ENCODE peak calls at places on chromosomes 7 and 10, in five cellular contexts. Z is IMR-90, C is B cell, E is astrocyte of the cerebellum, U is progenitor cell of endocrine pancreas. L is an unnamed sample.

GRCh38 chr7:69633122-69633892 is 35.0 kb downstream of the AUTS2 start:
- DNase-seq in Z (no peak), C (no peak), E (no peak), U (no peak), L (no peak)

GRCh38 chr10:117226813-117227451 is 14.0 kb upstream of the SLC18A2 start:
- DNase-seq in Z (no peak), C (no peak), E (no peak), U (no peak), L (no peak)

GRCh38 chr10:110226926-110227641 is 19.7 kb downstream of the MXI1 start:
- DNase-seq in Z (peak), C (peak), E (no peak), U (peak), L (no peak)

GRCh38 chr7:73718905-73719805 is at the start of gene STX1A:
- DNase-seq in Z (peak), C (peak), E (no peak), U (peak), L (no peak)

GRCh38 chr10:1208376-1209311 is 152.5 kb downstream of the WDR37 start:
- DNase-seq in Z (no peak), C (no peak), E (no peak), U (no peak), L (no peak)

GRCh38 chr7:91191771-91192170 is 72.5 kb upstream of the FZD1 start:
- DNase-seq in Z (no peak), C (no peak), E (no peak), U (no peak), L (no peak)

GRCh38 chr7:101112233-101112632 is 14.7 kb upstream of the SERPINE1 start:
- DNase-seq in Z (no peak), C (no peak), E (no peak), U (no peak), L (no peak)

GRCh38 chr10:4801405-4801804 is 24.6 kb upstream of the AKR1E2 start:
- DNase-seq in Z (no peak), C (no peak), E (no peak), U (no peak), L (no peak)

GRCh38 chr10:105181616-105182015 is 540.5 kb downstream of the SORCS3 start:
- DNase-seq in Z (no peak), C (no peak), E (no peak), U (no peak), L (no peak)

GRCh38 chr10:127234306-127234800 is 38.0 kb upstream of the INSYN2A start:
- DNase-seq in Z (no peak), C (no peak), E (no peak), U (no peak), L (no peak)

GRCh38 chr10:132058793-132059759 is 6.7 kb upstream of the JAKMIP3 start:
- DNase-seq in Z (no peak), C (no peak), E (no peak), U (no peak), L (no peak)

GRCh38 chr10:11875183-11875498 is 52.0 kb downstream of the PROSER2 start:
- DNase-seq in Z (peak), C (no peak), E (no peak), U (no peak), L (no peak)

GRCh38 chr10:133274751-133275682 is 1.7 kb downstream of the ADAM8 start:
- DNase-seq in Z (no peak), C (peak), E (no peak), U (no peak), L (no peak)

GRCh38 chr10:72310636-72311035 is 36.9 kb downstream of the DDIT4 start:
- DNase-seq in Z (peak), C (no peak), E (no peak), U (no peak), L (no peak)

GRCh38 chr10:132845780-132846595 is 60.0 kb upstream of the NKX6-2 start:
- DNase-seq in Z (no peak), C (no peak), E (no peak), U (peak), L (no peak)

GRCh38 chr7:20219446-20220292 is 2.5 kb upstream of the MACC1 start:
- DNase-seq in Z (peak), C (peak), E (peak), U (peak), L (peak)

GRCh38 chr7:94449151-94449725 is 54.5 kb downstream of the COL1A2 start:
- DNase-seq in Z (peak), C (no peak), E (no peak), U (no peak), L (peak)

GRCh38 chr7:28125381-28126046 is 55.1 kb downstream of the JAZF1 start:
- DNase-seq in Z (no peak), C (no peak), E (no peak), U (no peak), L (no peak)

GRCh38 chr7:18724311-18724710 is 228.8 kb downstream of the HDAC9 start:
- DNase-seq in Z (peak), C (no peak), E (no peak), U (no peak), L (no peak)

GRCh38 chr10:96618648-96619047 is 31.8 kb upstream of the TM9SF3 start:
- DNase-seq in Z (no peak), C (no peak), E (peak), U (no peak), L (no peak)

GRCh38 chr7:27163776-27164380 is 1.5 kb downstream of the HOXA9 start:
- DNase-seq in Z (no peak), C (no peak), E (no peak), U (no peak), L (no peak)

GRCh38 chr10:5569568-5569967 is 44.8 kb downstream of the CALML3 start:
- DNase-seq in Z (no peak), C (no peak), E (no peak), U (no peak), L (no peak)

GRCh38 chr7:4226166-4226857 is 455.8 kb upstream of the FOXK1 start:
- DNase-seq in Z (no peak), C (no peak), E (no peak), U (no peak), L (no peak)

GRCh38 chr7:39952791-39953190 is 2.7 kb downstream of the CDK13 start:
- DNase-seq in Z (peak), C (no peak), E (no peak), U (no peak), L (no peak)

GRCh38 chr7:111760043-111760442 is 197.8 kb upstream of the IMMP2L start:
- DNase-seq in Z (no peak), C (no peak), E (no peak), U (no peak), L (no peak)

GRCh38 chr10:66755474-66755873 is 170.4 kb upstream of the LRRTM3 start:
- DNase-seq in Z (no peak), C (no peak), E (no peak), U (no peak), L (no peak)

GRCh38 chr10:62025901-62026879 is 124.7 kb downstream of the ARID5B start:
- DNase-seq in Z (peak), C (no peak), E (no peak), U (no peak), L (no peak)

GRCh38 chr10:46171661-46172060 is 115.1 kb upstream of the ANTXRL start:
- DNase-seq in Z (no peak), C (no peak), E (no peak), U (no peak), L (no peak)

GRCh38 chr7:6637544-6638229 is 569 bp downstream of the ZNF316 start:
- DNase-seq in Z (peak), C (peak), E (no peak), U (peak), L (no peak)
- TF ChIP-seq CTCF in Z (peak), C (peak), E (no peak), U (peak), L (peak)

GRCh38 chr7:38224392-38224791 is 46.3 kb downstream of the STARD3NL start:
- DNase-seq in Z (peak), C (no peak), E (no peak), U (no peak), L (no peak)
- TF ChIP-seq CTCF in Z (no peak), C (no peak), E (no peak), U (no peak), L (no peak)

GRCh38 chr10:78109210-78109609 is 75.5 kb downstream of the RPS24 start:
- DNase-seq in Z (no peak), C (no peak), E (no peak), U (no peak), L (no peak)
- TF ChIP-seq CTCF in Z (no peak), C (no peak), E (no peak), U (no peak), L (no peak)

GRCh38 chr7:9264395-9264794 is 831.0 kb downstream of the NXPH1 start:
- DNase-seq in Z (no peak), C (no peak), E (no peak), U (no peak), L (no peak)
- TF ChIP-seq CTCF in Z (no peak), C (no peak), E (no peak), U (no peak), L (peak)

GRCh38 chr7:157006829-157007469 is 3.5 kb downstream of the MNX1 start:
- DNase-seq in Z (no peak), C (peak), E (no peak), U (no peak), L (no peak)
- TF ChIP-seq CTCF in Z (no peak), C (no peak), E (no peak), U (no peak), L (no peak)

GRCh38 chr10:77715081-77715480 is 77.5 kb upstream of the KCNMA1 start:
- DNase-seq in Z (no peak), C (no peak), E (no peak), U (no peak), L (no peak)
- TF ChIP-seq CTCF in Z (no peak), C (no peak), E (no peak), U (peak), L (peak)

DNA sequence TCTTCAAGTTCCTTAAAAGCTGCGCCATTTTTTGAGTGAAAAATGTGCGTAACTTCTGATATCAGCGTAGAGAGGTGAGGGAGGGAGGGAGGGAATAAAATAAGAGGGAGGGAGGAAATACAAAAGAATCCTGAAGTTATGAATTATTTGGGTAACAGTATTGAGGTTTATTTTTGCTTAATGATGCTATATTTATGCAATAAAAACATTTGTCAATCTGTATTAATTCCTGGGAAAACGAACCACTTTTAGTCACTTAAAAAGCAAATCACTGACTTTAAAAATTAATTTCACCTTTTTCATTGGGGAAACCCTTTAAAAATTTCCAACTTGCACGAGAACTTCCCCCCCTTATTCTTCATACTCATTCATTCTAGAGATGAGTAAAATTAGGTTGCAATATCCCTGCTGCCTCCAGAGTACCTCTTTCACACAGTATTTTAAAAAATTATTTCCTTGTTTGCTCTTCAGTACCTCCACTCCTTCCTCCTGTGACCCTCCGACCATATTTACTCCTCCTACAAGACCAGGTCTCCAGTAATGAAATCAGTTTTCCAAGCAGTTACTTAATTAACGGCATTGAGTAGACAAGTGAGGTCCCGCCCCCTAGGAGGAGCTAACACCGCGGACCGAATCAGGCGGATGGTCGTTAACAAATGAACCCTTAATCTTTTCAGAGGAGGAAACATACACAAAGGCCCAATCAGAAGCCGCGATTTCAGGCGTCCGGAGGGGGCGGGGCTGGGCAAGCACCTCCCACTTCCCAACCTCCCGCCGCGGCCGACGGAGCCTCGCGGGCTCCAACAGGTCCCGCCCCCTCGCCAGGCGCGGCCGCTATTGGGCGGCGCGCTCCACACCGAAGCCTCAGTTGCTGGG is 521 bp upstream of the TRIM24 start:
- DNase-seq in Z (no peak), C (peak), E (peak), U (peak), L (peak)
- TF ChIP-seq CTCF in Z (peak), C (no peak), E (peak), U (peak), L (no peak)

GRCh38 chr7:99790407-99790806 is 6.4 kb upstream of the CYP3A4 start:
- DNase-seq in Z (no peak), C (no peak), E (no peak), U (no peak), L (no peak)
- TF ChIP-seq CTCF in Z (no peak), C (no peak), E (no peak), U (no peak), L (no peak)

GRCh38 chr7:47581821-47582747 is at the start of gene TNS3:
- DNase-seq in Z (peak), C (no peak), E (no peak), U (peak), L (no peak)
- TF ChIP-seq CTCF in Z (peak), C (peak), E (peak), U (peak), L (no peak)